ENCODE peak calls at places on chromosomes 5 and 9, in six cellular contexts. R is colonic mucosa, O is PC-3, S is IMR-90, A is mesendoderm, Z is MM.1S. X is an unnamed sample.

GRCh38 chr9:79911724-79912123 is 340.0 kb downstream of the TLE4 start:
- DNase-seq in R (no peak), O (no peak), S (no peak), A (no peak), Z (no peak), X (no peak)

GRCh38 chr5:177473461-177473991 is at the start of gene DBN1:
- DNase-seq in R (no peak), O (peak), S (no peak), A (peak), Z (no peak), X (no peak)

GRCh38 chr9:127311239-127311741 is 46.7 kb downstream of the GARNL3 start:
- DNase-seq in R (peak), O (peak), S (peak), A (peak), Z (no peak), X (no peak)

GRCh38 chr9:38419216-38419615 is 5.0 kb downstream of the IGFBPL1 start:
- DNase-seq in R (no peak), O (no peak), S (no peak), A (peak), Z (no peak), X (no peak)

GRCh38 chr5:141007791-141008190 is 41.5 kb downstream of the PCDHAC2 start:
- DNase-seq in R (no peak), O (no peak), S (no peak), A (no peak), Z (no peak), X (no peak)

GRCh38 chr9:134456740-134457315 is 130.6 kb downstream of the RXRA start:
- DNase-seq in R (no peak), O (no peak), S (no peak), A (no peak), Z (no peak), X (no peak)

GRCh38 chr9:111482656-111483418 is 1.3 kb downstream of the ECPAS start:
- DNase-seq in R (peak), O (peak), S (peak), A (peak), Z (peak), X (peak)

GRCh38 chr9:9387511-9388115 is 1225.2 kb downstream of the PTPRD start:
- DNase-seq in R (no peak), O (no peak), S (no peak), A (peak), Z (no peak), X (no peak)

GRCh38 chr9:2493578-2493977 is 128.0 kb upstream of the VLDLR start:
- DNase-seq in R (no peak), O (no peak), S (no peak), A (no peak), Z (no peak), X (no peak)

GRCh38 chr5:158908690-158909325 is 190.9 kb downstream of the EBF1 start:
- DNase-seq in R (no peak), O (no peak), S (no peak), A (no peak), Z (no peak), X (peak)

GRCh38 chr9:26579047-26579446 is 313.6 kb downstream of the CAAP1 start:
- DNase-seq in R (no peak), O (no peak), S (no peak), A (no peak), Z (peak), X (no peak)

GRCh38 chr9:95506692-95507455 is 9.9 kb downstream of the PTCH1 start:
- DNase-seq in R (peak), O (peak), S (peak), A (peak), Z (peak), X (peak)

GRCh38 chr9:36127652-36128244 is 8.8 kb upstream of the GLIPR2 start:
- DNase-seq in R (no peak), O (no peak), S (no peak), A (no peak), Z (no peak), X (no peak)

GRCh38 chr9:137366891-137367381 is 56.0 kb downstream of the EXD3 start:
- DNase-seq in R (no peak), O (no peak), S (no peak), A (no peak), Z (no peak), X (peak)

GRCh38 chr5:8184455-8185063 is 315.6 kb downstream of the MTRR start:
- DNase-seq in R (peak), O (peak), S (peak), A (peak), Z (peak), X (no peak)

GRCh38 chr9:90830051-90830450 is 28.4 kb downstream of the SYK start:
- DNase-seq in R (no peak), O (no peak), S (no peak), A (no peak), Z (no peak), X (no peak)
- H3K27ac ChIP-seq in R (no peak), O (no peak), S (no peak), A (no peak), Z (no peak), X (no peak)

DNA sequence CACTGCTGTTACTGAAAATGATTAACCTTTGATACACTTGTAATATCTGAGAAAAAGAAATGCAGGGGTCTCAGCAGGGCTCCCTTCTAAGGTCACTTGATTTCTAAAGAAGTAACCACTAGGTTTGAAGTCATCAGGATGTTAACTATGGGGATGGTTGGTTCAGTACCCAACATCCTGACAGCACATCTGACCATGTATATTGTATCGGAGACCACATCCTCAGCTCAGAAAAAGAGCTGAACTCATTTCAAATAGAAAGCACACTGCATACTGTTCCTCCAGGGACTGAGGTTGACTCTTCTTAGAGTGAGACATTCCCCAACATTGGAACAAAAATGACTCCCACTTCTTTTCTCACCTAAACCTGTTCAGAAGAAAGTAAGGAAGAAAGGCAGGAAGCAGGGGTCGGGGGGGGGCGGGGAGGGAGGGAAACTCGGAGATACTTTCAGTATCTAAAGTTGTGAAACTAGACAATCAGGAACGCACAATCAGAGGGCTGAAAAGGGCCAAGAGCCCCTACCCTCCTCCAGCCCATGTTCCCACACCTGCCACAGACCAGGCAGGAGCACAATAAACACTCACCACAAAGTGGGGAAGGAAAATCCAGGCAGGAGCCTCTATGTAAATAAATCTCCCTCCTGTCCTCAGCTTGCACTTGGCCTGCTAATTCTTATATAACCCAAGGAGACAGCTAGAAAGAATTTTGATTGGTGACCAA is 730 bp upstream of the GZMA start:
- DNase-seq in R (no peak), O (no peak), S (no peak), A (no peak), Z (peak), X (no peak)
- H3K4me3 ChIP-seq in R (no peak), O (no peak), S (no peak), A (no peak), Z (no peak), X (no peak)

GRCh38 chr5:118791986-118792734 is 196.2 kb downstream of the DTWD2 start:
- DNase-seq in R (peak), O (peak), S (peak), A (peak), Z (peak), X (no peak)
- H3K9ac ChIP-seq in R (no peak), O (no peak), S (no peak), A (no peak), Z (no peak), X (no peak)

DNA sequence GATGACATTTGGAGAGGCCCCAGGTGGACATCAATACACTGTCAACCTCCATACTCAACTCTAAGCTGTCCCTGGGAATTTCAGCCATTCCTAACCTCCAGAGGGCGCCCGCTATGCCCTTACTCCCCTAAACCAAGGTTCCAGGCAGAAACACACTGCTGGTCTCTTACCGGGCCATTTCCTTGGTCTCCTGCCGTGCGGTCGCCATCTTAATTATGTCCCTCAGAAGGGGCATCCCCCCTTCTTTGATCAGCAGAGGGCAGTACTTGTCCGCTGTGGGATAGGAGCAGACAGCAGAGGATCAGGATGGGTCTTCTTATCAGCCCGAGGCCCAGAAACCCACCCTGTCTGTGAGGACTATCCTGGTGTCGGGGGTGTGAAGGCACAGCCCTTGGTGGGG is 9.3 kb upstream of the ZDHHC12 start:
- DNase-seq in R (peak), O (peak), S (peak), A (peak), Z (no peak), X (no peak)
- H3K27ac ChIP-seq in R (no peak), O (no peak), S (no peak), A (no peak), Z (no peak), X (no peak)

GRCh38 chr5:173499471-173500212 is 116.8 kb downstream of the BOD1 start:
- DNase-seq in R (no peak), O (no peak), S (no peak), A (no peak), Z (no peak), X (no peak)
- H3K4me3 ChIP-seq in R (no peak), O (no peak), S (no peak), A (no peak), Z (no peak), X (no peak)

GRCh38 chr9:94084314-94084713 is at the start of gene PTPDC1:
- DNase-seq in R (no peak), O (no peak), S (peak), A (peak), Z (no peak), X (no peak)
- H3K9ac ChIP-seq in R (no peak), O (no peak), S (no peak), A (no peak), Z (no peak), X (no peak)

DNA sequence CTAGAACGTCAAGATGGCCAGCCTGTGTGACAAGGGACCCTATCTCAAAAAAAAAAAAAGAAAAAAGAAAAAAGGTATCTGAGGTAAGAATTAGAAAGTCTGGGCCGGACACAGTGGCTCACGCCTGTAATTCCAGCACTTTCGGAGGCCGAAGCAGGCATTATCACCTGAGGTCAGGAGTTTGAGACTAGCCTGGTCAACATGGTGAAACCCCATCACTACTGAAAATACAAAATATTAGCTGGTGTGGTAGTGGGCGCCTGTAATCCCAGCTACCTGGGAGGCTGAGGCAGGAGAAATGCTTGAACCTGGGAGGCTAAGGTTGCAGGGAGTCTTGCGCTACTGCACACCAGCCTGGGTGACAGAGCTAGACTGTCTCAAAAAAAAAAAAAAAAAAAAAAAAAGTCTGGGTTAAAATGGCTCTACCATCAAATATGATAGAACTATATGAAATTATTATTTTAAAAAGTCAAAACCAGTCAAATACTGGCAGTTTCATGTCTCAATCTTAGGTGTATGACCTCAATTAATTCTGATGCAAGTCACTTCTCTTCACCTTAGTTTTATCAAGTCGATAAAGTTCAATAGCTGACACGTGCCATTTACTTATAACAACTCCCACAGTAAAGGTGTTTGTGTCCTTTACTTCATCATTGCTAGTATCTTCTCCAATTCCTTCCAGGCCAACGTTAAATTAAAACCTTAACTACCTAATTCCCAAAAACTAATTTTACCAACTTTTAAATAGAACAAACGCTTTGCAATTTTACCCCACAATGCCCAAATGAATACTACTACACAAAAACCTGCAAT is 1.1 kb downstream of the RPS23 start:
- DNase-seq in R (no peak), O (no peak), S (no peak), A (no peak), Z (no peak), X (no peak)
- H3K27ac ChIP-seq in R (peak), O (peak), S (no peak), A (no peak), Z (peak), X (no peak)

GRCh38 chr5:95080456-95080855 is 204.4 kb downstream of the MCTP1 start:
- DNase-seq in R (no peak), O (no peak), S (no peak), A (no peak), Z (no peak), X (no peak)

GRCh38 chr5:95083606-95084005 is 201.3 kb downstream of the MCTP1 start:
- DNase-seq in R (no peak), O (peak), S (no peak), A (no peak), Z (no peak), X (no peak)

GRCh38 chr5:95080026-95080425 is 204.9 kb downstream of the MCTP1 start:
- DNase-seq in R (no peak), O (no peak), S (no peak), A (no peak), Z (no peak), X (no peak)

GRCh38 chr5:95078868-95079267 is 206.0 kb downstream of the MCTP1 start:
- DNase-seq in R (no peak), O (no peak), S (no peak), A (no peak), Z (no peak), X (no peak)

GRCh38 chr5:95081500-95082355 is 203.2 kb downstream of the MCTP1 start:
- DNase-seq in R (no peak), O (peak), S (peak), A (peak), Z (peak), X (peak)
- H3K4me3 ChIP-seq in R (peak), O (peak), S (no peak), A (no peak), Z (peak), X (peak)

DNA sequence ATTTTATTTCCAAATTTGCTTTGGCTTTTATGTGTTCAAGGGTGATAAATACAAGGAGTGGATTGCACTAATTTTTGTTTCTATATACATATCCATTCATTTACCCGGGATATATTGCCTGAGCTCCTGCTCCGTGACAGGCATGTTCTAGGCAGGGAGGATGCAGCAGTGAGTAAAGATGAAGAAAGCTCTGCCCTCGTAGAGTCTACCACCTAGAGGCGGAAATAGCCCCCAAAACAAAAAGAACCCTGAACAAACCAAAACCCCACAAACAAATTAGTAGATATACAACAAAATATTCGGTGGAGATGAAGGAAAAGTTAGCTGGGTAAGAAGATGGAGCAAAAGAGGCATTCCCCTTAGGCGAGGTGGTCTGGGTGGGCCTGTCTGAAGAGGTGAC is 164.0 kb downstream of the MACROH2A1 start:
- DNase-seq in R (no peak), O (no peak), S (no peak), A (no peak), Z (no peak), X (no peak)
- H3K9ac ChIP-seq in R (no peak), O (no peak), S (no peak), A (no peak), Z (no peak), X (no peak)

X was measured in kidney.